ENCODE peak calls at places on chromosomes 2 and 18, in seven cellular contexts. A is iris pigment epithelial cell; U is Right ventricle myocardium superior; E is M059J; M is CD8-positive, alpha-beta memory T cell; I is IMR-90; J is left kidney. Q is an unnamed sample.

GRCh38 chr2:176814740-176815367 is 397.7 kb upstream of the HNRNPA3 start:
- DNase-seq in A (peak), U (no peak), E (peak), M (no peak), I (peak), J (peak), Q (no peak)

GRCh38 chr18:6576706-6577375 is 152.7 kb upstream of the ARHGAP28 start:
- DNase-seq in A (no peak), U (no peak), E (no peak), M (no peak), I (no peak), J (no peak), Q (no peak)

GRCh38 chr2:13193900-13194299 is 477.2 kb downstream of the TRIB2 start:
- DNase-seq in A (peak), U (no peak), E (peak), M (no peak), I (peak), J (peak), Q (no peak)

GRCh38 chr2:174438146-174438886 is 42.8 kb downstream of the SCRN3 start:
- DNase-seq in A (no peak), U (peak), E (no peak), M (no peak), I (no peak), J (peak), Q (peak)

GRCh38 chr2:221571391-221572179 is 519 bp downstream of the EPHA4 start:
- DNase-seq in A (peak), U (peak), E (peak), M (peak), I (peak), J (peak), Q (peak)

GRCh38 chr2:48001498-48001897 is 95.2 kb upstream of the FBXO11 start:
- DNase-seq in A (no peak), U (no peak), E (no peak), M (no peak), I (no peak), J (no peak), Q (no peak)

GRCh38 chr2:177201919-177202346 is 10.7 kb upstream of the HNRNPA3 start:
- DNase-seq in A (no peak), U (no peak), E (no peak), M (no peak), I (no peak), J (no peak), Q (no peak)

GRCh38 chr2:19835818-19836281 is 65.9 kb downstream of the TTC32 start:
- DNase-seq in A (no peak), U (peak), E (no peak), M (no peak), I (peak), J (no peak), Q (no peak)

GRCh38 chr18:11149441-11150270 is at the start of gene PIEZO2:
- DNase-seq in A (peak), U (peak), E (peak), M (no peak), I (peak), J (peak), Q (peak)

GRCh38 chr18:59200787-59201186 is 19.2 kb upstream of the GRP start:
- DNase-seq in A (no peak), U (no peak), E (peak), M (no peak), I (no peak), J (no peak), Q (no peak)

GRCh38 chr2:33746401-33746800 is 147.3 kb upstream of the FAM98A start:
- DNase-seq in A (no peak), U (no peak), E (no peak), M (no peak), I (no peak), J (no peak), Q (no peak)

GRCh38 chr2:221102896-221103688 is 469.0 kb downstream of the EPHA4 start:
- DNase-seq in A (no peak), U (no peak), E (peak), M (no peak), I (no peak), J (no peak), Q (no peak)